ENCODE peak calls at places on chromosomes 12 and 14, in eight cellular contexts. Y is endothelial cell of umbilical vein, A is MM.1S, U is PC-9, V is GM23248, Z is astrocyte, R is neural progenitor cell, L is mammary epithelial cell. K is an unnamed sample. For H3K79me2, the result is how much of the 10 kb centered on the place peaks cover.

GRCh38 chr12:83958997-83959396 is 953.6 kb downstream of the SLC6A15 start:
- DNase-seq in Z (no peak), L (peak), V (peak), U (no peak), Y (no peak), R (no peak), A (no peak), K (no peak)

GRCh38 chr12:38664661-38665269 is 240.6 kb downstream of the CPNE8 start:
- DNase-seq in V (peak), Z (no peak), A (peak), L (peak), R (peak), Y (peak), U (no peak), K (no peak)

GRCh38 chr12:9134981-9135628 is 19.4 kb upstream of the A2M start:
- DNase-seq in Z (no peak), A (peak), U (peak), Y (peak), L (peak), R (no peak), V (no peak), K (peak)

GRCh38 chr12:452667-453210 is 7.0 kb upstream of the B4GALNT3 start:
- DNase-seq in Z (no peak), Y (no peak), V (peak), U (no peak), R (no peak), A (peak), L (no peak), K (no peak)

GRCh38 chr12:10618338-10618987 is 5.1 kb upstream of the MAGOHB start:
- DNase-seq in U (peak), V (peak), A (no peak), Z (peak), L (peak), R (no peak), Y (peak), K (peak)

GRCh38 chr12:108734200-108734906 is 3.0 kb upstream of the CORO1C start:
- DNase-seq in Z (peak), Y (peak), A (no peak), L (peak), R (no peak), U (peak), V (peak), K (peak)

GRCh38 chr12:51755251-51755650 is 93.3 kb downstream of the FIGNL2 start:
- DNase-seq in U (no peak), Z (no peak), L (no peak), R (no peak), V (no peak), Y (peak), A (no peak), K (no peak)

GRCh38 chr14:104851896-104852663 is 13.0 kb upstream of the CEP170B start:
- DNase-seq in V (peak), Y (no peak), R (no peak), U (no peak), A (no peak), L (no peak), Z (no peak), K (no peak)

GRCh38 chr12:12715459-12716150 is 1.6 kb upstream of the CDKN1B start:
- DNase-seq in U (peak), L (no peak), V (peak), R (no peak), Z (peak), A (peak), Y (peak), K (no peak)

GRCh38 chr12:32671930-32672785 is 6.9 kb upstream of the DNM1L start:
- DNase-seq in L (peak), A (peak), Y (peak), U (peak), Z (peak), V (peak), R (peak), K (peak)

GRCh38 chr14:105123981-105124836 is 44.4 kb downstream of the JAG2 start:
- DNase-seq in U (no peak), L (no peak), Z (no peak), R (no peak), A (no peak), Y (no peak), V (no peak), K (no peak)

GRCh38 chr12:69732088-69732487 is 6.6 kb upstream of the RAB3IP start:
- DNase-seq in R (no peak), U (peak), V (peak), Y (no peak), A (no peak), L (peak), Z (peak), K (peak)

GRCh38 chr12:95412826-95413311 is 61.1 kb upstream of the METAP2 start:
- DNase-seq in Y (no peak), A (no peak), R (no peak), L (peak), U (no peak), Z (peak), V (peak), K (peak)

GRCh38 chr12:9626291-9626690 is 18.6 kb upstream of the KLRB1 start:
- DNase-seq in Y (no peak), L (no peak), V (no peak), Z (no peak), A (no peak), R (no peak), U (no peak), K (peak)

GRCh38 chr12:111436811-111437210 is 31.1 kb downstream of the SH2B3 start:
- DNase-seq in R (no peak), Y (no peak), U (no peak), L (no peak), A (no peak), Z (no peak), V (no peak), K (no peak)
- H3K27ac ChIP-seq in R (no peak), Y (peak), U (no peak), L (no peak), A (no peak), Z (peak), V (no peak), K (no peak)

GRCh38 chr12:31525496-31526157 is 65.3 kb downstream of the DENND5B start:
- DNase-seq in V (no peak), A (no peak), Y (no peak), U (no peak), Z (no peak), L (no peak), R (no peak), K (no peak)
- H3K79me2 ChIP-seq in V (half or more), A (half or more), Y (under half), U (under half), Z (under half), L (under half), R (under half), K (under half)

DNA sequence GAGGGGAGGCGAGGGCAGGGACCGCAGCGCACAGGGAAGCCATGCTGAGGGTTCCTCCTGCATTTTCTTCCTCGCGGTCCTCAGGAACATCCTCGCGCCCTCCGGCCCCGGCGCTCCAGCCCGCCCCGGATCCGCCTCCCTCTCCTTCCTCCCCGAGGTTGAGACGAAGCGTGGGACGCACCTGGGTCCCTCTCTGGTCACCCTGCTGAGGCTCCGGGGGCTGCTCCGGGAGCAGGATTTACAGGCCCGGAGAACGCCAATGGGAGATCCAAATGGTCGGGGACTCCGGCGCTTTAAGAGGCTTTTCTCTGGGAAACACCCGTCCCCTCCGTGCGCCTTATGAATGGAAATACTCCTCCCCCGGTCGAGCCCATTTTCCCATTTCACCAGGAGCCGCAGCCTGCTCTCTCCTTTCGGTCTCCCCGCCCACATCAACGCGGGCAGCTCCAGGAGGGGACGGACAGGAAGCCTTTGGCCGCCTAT is 379 bp upstream of the UNC79 start:
- DNase-seq in R (peak), A (no peak), Z (peak), U (no peak), L (no peak), Y (no peak), V (peak), K (no peak)
- TF ChIP-seq EZH2 in R (no peak), A (no peak), Z (no peak), U (no peak), L (no peak), Y (no peak), V (no peak), K (no peak)

GRCh38 chr12:128906485-128907137 is 53.3 kb downstream of the GLT1D1 start:
- DNase-seq in L (no peak), R (no peak), U (no peak), Y (no peak), A (no peak), V (no peak), Z (no peak), K (no peak)

GRCh38 chr12:128903231-128903630 is 50.0 kb downstream of the GLT1D1 start:
- DNase-seq in R (peak), Y (no peak), A (no peak), L (no peak), V (no peak), U (no peak), Z (no peak), K (no peak)

GRCh38 chr12:128908254-128908653 is 55.0 kb downstream of the GLT1D1 start:
- DNase-seq in U (no peak), V (no peak), L (no peak), Z (no peak), A (no peak), R (no peak), Y (no peak), K (no peak)

GRCh38 chr12:128909653-128910052 is 56.4 kb downstream of the GLT1D1 start:
- DNase-seq in Y (no peak), L (no peak), U (no peak), A (no peak), Z (no peak), R (no peak), V (no peak), K (no peak)

DNA sequence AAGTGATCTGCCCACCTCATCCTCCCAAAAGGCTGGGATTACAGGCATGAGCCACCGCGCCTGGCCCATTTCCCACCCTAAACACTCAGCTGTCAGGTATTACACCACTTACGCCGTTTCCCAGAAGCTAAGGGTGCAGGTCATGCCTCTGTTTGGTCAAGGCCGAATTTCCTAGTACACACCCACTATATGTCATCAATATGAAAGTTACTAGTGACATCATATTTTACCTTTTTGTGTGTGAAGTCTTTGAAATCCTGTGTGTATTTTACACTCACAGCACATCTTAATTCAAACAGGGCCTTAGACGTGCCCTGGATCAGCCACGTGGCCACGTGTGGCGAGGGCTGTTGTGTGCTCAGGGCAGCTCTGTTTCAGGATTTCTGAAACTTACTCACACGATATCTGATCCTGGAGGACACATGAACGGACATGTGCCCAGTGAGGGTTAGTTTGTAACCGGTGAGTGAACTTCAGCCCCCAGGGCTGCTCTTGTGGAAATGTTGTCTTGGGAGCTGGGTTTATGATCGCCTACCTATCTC is 51.8 kb downstream of the GLT1D1 start:
- DNase-seq in V (no peak), R (no peak), Z (no peak), U (no peak), A (no peak), Y (no peak), L (no peak), K (no peak)
- H3K27ac ChIP-seq in V (no peak), R (no peak), Z (no peak), U (no peak), A (no peak), Y (no peak), L (no peak), K (no peak)

GRCh38 chr14:89293349-89293916 is 123.6 kb downstream of the FOXN3 start:
- DNase-seq in U (no peak), R (no peak), L (no peak), Y (no peak), Z (no peak), V (no peak), A (no peak), K (no peak)
- H3K79me2 ChIP-seq in U (under half), R (under half), L (under half), Y (under half), Z (under half), V (under half), A (under half), K (under half)

GRCh38 chr12:94149781-94150482 is 1.6 kb downstream of the PLXNC1 start:
- DNase-seq in R (peak), V (peak), A (peak), U (no peak), L (no peak), Z (no peak), Y (no peak), K (peak)
- TF ChIP-seq EZH2 in R (no peak), V (no peak), A (no peak), U (no peak), L (peak), Z (peak), Y (peak), K (peak)

GRCh38 chr12:82708507-82708906 is 21.8 kb downstream of the TMTC2 start:
- DNase-seq in L (no peak), R (peak), U (no peak), V (peak), A (no peak), Y (no peak), Z (no peak), K (no peak)

GRCh38 chr12:82705774-82706173 is 19.1 kb downstream of the TMTC2 start:
- DNase-seq in R (no peak), A (no peak), Z (no peak), Y (no peak), L (no peak), V (no peak), U (no peak), K (no peak)

GRCh38 chr12:82708056-82708455 is 21.4 kb downstream of the TMTC2 start:
- DNase-seq in A (no peak), Y (no peak), U (no peak), V (no peak), R (no peak), Z (no peak), L (no peak), K (no peak)
- H3K27ac ChIP-seq in A (no peak), Y (no peak), U (no peak), V (no peak), R (peak), Z (no peak), L (no peak), K (no peak)

GRCh38 chr12:1552978-1553471 is 41.4 kb downstream of the FBXL14 start:
- DNase-seq in U (no peak), A (no peak), Y (no peak), L (no peak), R (no peak), V (peak), Z (peak), K (no peak)
- H3K79me2 ChIP-seq in U (under half), A (half or more), Y (under half), L (under half), R (half or more), V (half or more), Z (half or more), K (half or more)

K was measured in fibroblast of lung.